ENCODE peak calls at places on chromosomes 16 and 17, in six cellular contexts. N is left ventricle myocardium inferior; T is cardiac septum; U is activated T-cell treated with anti-CD3 and anti-CD28 coated beads, Interleukin-2, amount 50 U/mL, for 72 hours; K is SW480; A is HCT116. P is an unnamed sample.

GRCh38 chr17:37087683-37088082 is 138.9 kb downstream of the AATF start:
- DNase-seq in A (no peak), N (no peak), T (no peak), U (no peak), K (no peak), P (no peak)

GRCh38 chr16:88941933-88942909 is 34.8 kb downstream of the CBFA2T3 start:
- DNase-seq in T (peak), A (peak), U (peak), K (peak), N (peak), P (peak)

GRCh38 chr17:65104973-65105372 is 32.2 kb upstream of the RGS9 start:
- DNase-seq in K (no peak), U (no peak), T (no peak), N (no peak), A (no peak), P (no peak)

GRCh38 chr17:63911657-63912100 is 621 bp upstream of the CSHL1 start:
- DNase-seq in A (peak), K (no peak), U (peak), N (no peak), T (peak), P (peak)

GRCh38 chr17:79153367-79154130 is 78.9 kb downstream of the ENGASE start:
- DNase-seq in N (no peak), T (no peak), U (no peak), A (no peak), K (no peak), P (no peak)

GRCh38 chr17:43994272-43995149 is 9.9 kb upstream of the NAGS start:
- DNase-seq in U (peak), K (peak), N (peak), A (no peak), T (peak), P (peak)

GRCh38 chr17:78872486-78872885 is 30.5 kb downstream of the CEP295NL start:
- DNase-seq in K (no peak), T (no peak), U (no peak), N (no peak), A (no peak), P (no peak)

GRCh38 chr16:65655802-65656201 is 533.9 kb upstream of the CDH11 start:
- DNase-seq in U (no peak), T (no peak), K (no peak), N (no peak), A (no peak), P (no peak)

GRCh38 chr16:31219154-31219741 is 2.3 kb upstream of the PYDC1 start:
- DNase-seq in U (no peak), T (no peak), A (no peak), N (no peak), K (no peak), P (no peak)

GRCh38 chr17:38710603-38710962 is 5.5 kb downstream of the MLLT6 start:
- DNase-seq in K (no peak), N (no peak), T (no peak), U (no peak), A (no peak), P (no peak)

GRCh38 chr17:28173801-28174200 is 131.3 kb downstream of the NLK start:
- DNase-seq in U (no peak), N (no peak), T (no peak), K (no peak), A (no peak), P (no peak)

GRCh38 chr16:3215601-3216262 is 19.2 kb downstream of the ZNF200 start:
- DNase-seq in K (no peak), N (no peak), T (no peak), U (peak), A (no peak), P (peak)

GRCh38 chr16:1213796-1214372 is 11.2 kb downstream of the TPSG1 start:
- DNase-seq in U (no peak), K (no peak), N (no peak), T (no peak), A (no peak), P (no peak)

GRCh38 chr17:81976332-81977210 is 858 bp upstream of the ASPSCR1 start:
- DNase-seq in N (no peak), U (no peak), A (no peak), K (peak), T (no peak), P (peak)

P was measured in stimulated activated CD4-positive, alpha-beta T cell treated with anti-CD3 and anti-CD28 coated beads, Interleukin-1b, Interleukin-23, amount 100 ng/mL, for 48 hours.